ENCODE peak calls at places on chromosomes 13 and 19, in nine cellular contexts. One of them, this sample, is unnamed.

GRCh38 chr19:47779524-47780214 is 1.2 kb downstream of the SELENOW start:
- DNase-seq in epithelial cell of proximal tubule: no peak
- DNase-seq in stimulated activated naive CD4-positive, alpha-beta T cell treated with Interleukin-2 at 50 U/mL for 16 hours: no peak
- DNase-seq in effector memory CD8-positive, alpha-beta T cell: no peak
- DNase-seq in left lung: peak
- DNase-seq in BE2C: peak
- DNase-seq in heart right ventricle: peak
- DNase-seq in DMS79: no peak
- DNase-seq in stimulated activated CD8-positive, alpha-beta memory T cell treated with anti-CD3 and anti-CD28 coated beads, Interleukin-2, amount 100 ng/mL, for 1 hour: no peak
- DNase-seq in this sample: no peak

GRCh38 chr13:75461314-75461713 is 20.7 kb downstream of the TBC1D4 start:
- DNase-seq in BE2C: no peak
- DNase-seq in epithelial cell of proximal tubule: no peak
- DNase-seq in effector memory CD8-positive, alpha-beta T cell: no peak
- DNase-seq in DMS79: no peak
- DNase-seq in heart right ventricle: no peak
- DNase-seq in stimulated activated CD8-positive, alpha-beta memory T cell treated with anti-CD3 and anti-CD28 coated beads, Interleukin-2, amount 100 ng/mL, for 1 hour: no peak
- DNase-seq in left lung: no peak
- DNase-seq in stimulated activated naive CD4-positive, alpha-beta T cell treated with Interleukin-2 at 50 U/mL for 16 hours: no peak
- DNase-seq in this sample: no peak

GRCh38 chr13:80251403-80251802 is 89.5 kb downstream of the SPRY2 start:
- DNase-seq in epithelial cell of proximal tubule: peak
- DNase-seq in stimulated activated naive CD4-positive, alpha-beta T cell treated with Interleukin-2 at 50 U/mL for 16 hours: no peak
- DNase-seq in effector memory CD8-positive, alpha-beta T cell: no peak
- DNase-seq in BE2C: peak
- DNase-seq in DMS79: no peak
- DNase-seq in heart right ventricle: no peak
- DNase-seq in left lung: no peak
- DNase-seq in stimulated activated CD8-positive, alpha-beta memory T cell treated with anti-CD3 and anti-CD28 coated beads, Interleukin-2, amount 100 ng/mL, for 1 hour: no peak
- DNase-seq in this sample: no peak

GRCh38 chr13:78121459-78122348 is 203.1 kb upstream of the EDNRB start:
- DNase-seq in effector memory CD8-positive, alpha-beta T cell: peak
- DNase-seq in heart right ventricle: no peak
- DNase-seq in BE2C: peak
- DNase-seq in left lung: no peak
- DNase-seq in stimulated activated CD8-positive, alpha-beta memory T cell treated with anti-CD3 and anti-CD28 coated beads, Interleukin-2, amount 100 ng/mL, for 1 hour: no peak
- DNase-seq in stimulated activated naive CD4-positive, alpha-beta T cell treated with Interleukin-2 at 50 U/mL for 16 hours: no peak
- DNase-seq in DMS79: peak
- DNase-seq in epithelial cell of proximal tubule: peak
- DNase-seq in this sample: peak

GRCh38 chr19:4983346-4984105 is 14.6 kb downstream of the KDM4B start:
- DNase-seq in heart right ventricle: no peak
- DNase-seq in BE2C: no peak
- DNase-seq in stimulated activated CD8-positive, alpha-beta memory T cell treated with anti-CD3 and anti-CD28 coated beads, Interleukin-2, amount 100 ng/mL, for 1 hour: no peak
- DNase-seq in effector memory CD8-positive, alpha-beta T cell: no peak
- DNase-seq in epithelial cell of proximal tubule: no peak
- DNase-seq in stimulated activated naive CD4-positive, alpha-beta T cell treated with Interleukin-2 at 50 U/mL for 16 hours: no peak
- DNase-seq in DMS79: no peak
- DNase-seq in left lung: no peak
- DNase-seq in this sample: no peak

GRCh38 chr13:113848020-113848419 is 15.9 kb downstream of the GAS6 start:
- DNase-seq in left lung: no peak
- DNase-seq in stimulated activated naive CD4-positive, alpha-beta T cell treated with Interleukin-2 at 50 U/mL for 16 hours: no peak
- DNase-seq in heart right ventricle: no peak
- DNase-seq in stimulated activated CD8-positive, alpha-beta memory T cell treated with anti-CD3 and anti-CD28 coated beads, Interleukin-2, amount 100 ng/mL, for 1 hour: no peak
- DNase-seq in effector memory CD8-positive, alpha-beta T cell: no peak
- DNase-seq in epithelial cell of proximal tubule: no peak
- DNase-seq in BE2C: no peak
- DNase-seq in DMS79: no peak
- DNase-seq in this sample: no peak

GRCh38 chr13:40205771-40206240 is 460.6 kb downstream of the FOXO1 start:
- DNase-seq in left lung: no peak
- DNase-seq in stimulated activated naive CD4-positive, alpha-beta T cell treated with Interleukin-2 at 50 U/mL for 16 hours: no peak
- DNase-seq in BE2C: no peak
- DNase-seq in heart right ventricle: no peak
- DNase-seq in stimulated activated CD8-positive, alpha-beta memory T cell treated with anti-CD3 and anti-CD28 coated beads, Interleukin-2, amount 100 ng/mL, for 1 hour: no peak
- DNase-seq in epithelial cell of proximal tubule: no peak
- DNase-seq in DMS79: no peak
- DNase-seq in effector memory CD8-positive, alpha-beta T cell: no peak
- DNase-seq in this sample: no peak

GRCh38 chr13:25783076-25783475 is 268.7 kb downstream of the SHISA2 start:
- DNase-seq in left lung: no peak
- DNase-seq in stimulated activated naive CD4-positive, alpha-beta T cell treated with Interleukin-2 at 50 U/mL for 16 hours: no peak
- DNase-seq in heart right ventricle: no peak
- DNase-seq in stimulated activated CD8-positive, alpha-beta memory T cell treated with anti-CD3 and anti-CD28 coated beads, Interleukin-2, amount 100 ng/mL, for 1 hour: no peak
- DNase-seq in DMS79: no peak
- DNase-seq in effector memory CD8-positive, alpha-beta T cell: no peak
- DNase-seq in epithelial cell of proximal tubule: no peak
- DNase-seq in BE2C: no peak
- DNase-seq in this sample: no peak

GRCh38 chr19:7336321-7336973 is 12.3 kb upstream of the ARHGEF18 start:
- DNase-seq in left lung: no peak
- DNase-seq in epithelial cell of proximal tubule: no peak
- DNase-seq in heart right ventricle: no peak
- DNase-seq in stimulated activated naive CD4-positive, alpha-beta T cell treated with Interleukin-2 at 50 U/mL for 16 hours: no peak
- DNase-seq in stimulated activated CD8-positive, alpha-beta memory T cell treated with anti-CD3 and anti-CD28 coated beads, Interleukin-2, amount 100 ng/mL, for 1 hour: no peak
- DNase-seq in effector memory CD8-positive, alpha-beta T cell: no peak
- DNase-seq in DMS79: no peak
- DNase-seq in BE2C: no peak
- DNase-seq in this sample: no peak

This sample was measured in kidney epithelial cell.